ENCODE peak calls at places on chromosomes 7 and 10, in seven cellular contexts. One of them, this sample, is unnamed.

GRCh38 chr10:111539246-111539645 is 462.4 kb downstream of the ADRA2A start:
- DNase-seq in activated effector memory CD4-positive, alpha-beta T cell treated with Interleukin-2 at 50 U/mL for 16 hours: no peak
- DNase-seq in adipocyte: no peak
- DNase-seq in activated CD8-positive, alpha-beta memory T cell treated with anti-CD3 and anti-CD28 coated beads for 4 hours: no peak
- DNase-seq in C1 segment of cervical spinal cord: no peak
- DNase-seq in HTR-8/SVneo: no peak
- DNase-seq in stimulated activated CD4-positive, alpha-beta T cell treated with anti-CD3 and anti-CD28 coated beads, Interleukin-1b, Interleukin-23, amount 100 ng/mL, for 48 hours: no peak
- DNase-seq in this sample: no peak

GRCh38 chr10:86349474-86349873 is 17.1 kb downstream of the GRID1 start:
- DNase-seq in HTR-8/SVneo: peak
- DNase-seq in activated effector memory CD4-positive, alpha-beta T cell treated with Interleukin-2 at 50 U/mL for 16 hours: no peak
- DNase-seq in C1 segment of cervical spinal cord: no peak
- DNase-seq in activated CD8-positive, alpha-beta memory T cell treated with anti-CD3 and anti-CD28 coated beads for 4 hours: no peak
- DNase-seq in stimulated activated CD4-positive, alpha-beta T cell treated with anti-CD3 and anti-CD28 coated beads, Interleukin-1b, Interleukin-23, amount 100 ng/mL, for 48 hours: no peak
- DNase-seq in adipocyte: no peak
- DNase-seq in this sample: peak

GRCh38 chr10:17216217-17216900 is 11.7 kb upstream of the VIM start:
- DNase-seq in activated effector memory CD4-positive, alpha-beta T cell treated with Interleukin-2 at 50 U/mL for 16 hours: no peak
- DNase-seq in C1 segment of cervical spinal cord: no peak
- DNase-seq in adipocyte: peak
- DNase-seq in activated CD8-positive, alpha-beta memory T cell treated with anti-CD3 and anti-CD28 coated beads for 4 hours: no peak
- DNase-seq in stimulated activated CD4-positive, alpha-beta T cell treated with anti-CD3 and anti-CD28 coated beads, Interleukin-1b, Interleukin-23, amount 100 ng/mL, for 48 hours: peak
- DNase-seq in HTR-8/SVneo: peak
- DNase-seq in this sample: peak

GRCh38 chr10:131638049-131638448 is 262.8 kb upstream of the PPP2R2D start:
- DNase-seq in activated CD8-positive, alpha-beta memory T cell treated with anti-CD3 and anti-CD28 coated beads for 4 hours: no peak
- DNase-seq in C1 segment of cervical spinal cord: no peak
- DNase-seq in adipocyte: no peak
- DNase-seq in HTR-8/SVneo: no peak
- DNase-seq in activated effector memory CD4-positive, alpha-beta T cell treated with Interleukin-2 at 50 U/mL for 16 hours: no peak
- DNase-seq in stimulated activated CD4-positive, alpha-beta T cell treated with anti-CD3 and anti-CD28 coated beads, Interleukin-1b, Interleukin-23, amount 100 ng/mL, for 48 hours: no peak
- DNase-seq in this sample: no peak

GRCh38 chr10:17029581-17030271 is 99.9 kb downstream of the CUBN start:
- DNase-seq in activated effector memory CD4-positive, alpha-beta T cell treated with Interleukin-2 at 50 U/mL for 16 hours: peak
- DNase-seq in adipocyte: peak
- DNase-seq in stimulated activated CD4-positive, alpha-beta T cell treated with anti-CD3 and anti-CD28 coated beads, Interleukin-1b, Interleukin-23, amount 100 ng/mL, for 48 hours: peak
- DNase-seq in C1 segment of cervical spinal cord: no peak
- DNase-seq in HTR-8/SVneo: peak
- DNase-seq in activated CD8-positive, alpha-beta memory T cell treated with anti-CD3 and anti-CD28 coated beads for 4 hours: peak
- DNase-seq in this sample: peak

GRCh38 chr7:85232068-85232467 is 45.2 kb upstream of the SEMA3D start:
- DNase-seq in C1 segment of cervical spinal cord: no peak
- DNase-seq in adipocyte: no peak
- DNase-seq in activated CD8-positive, alpha-beta memory T cell treated with anti-CD3 and anti-CD28 coated beads for 4 hours: no peak
- DNase-seq in activated effector memory CD4-positive, alpha-beta T cell treated with Interleukin-2 at 50 U/mL for 16 hours: no peak
- DNase-seq in stimulated activated CD4-positive, alpha-beta T cell treated with anti-CD3 and anti-CD28 coated beads, Interleukin-1b, Interleukin-23, amount 100 ng/mL, for 48 hours: no peak
- DNase-seq in HTR-8/SVneo: no peak
- DNase-seq in this sample: no peak

GRCh38 chr10:36493511-36493880 is 631.9 kb upstream of the ANKRD30A start:
- DNase-seq in stimulated activated CD4-positive, alpha-beta T cell treated with anti-CD3 and anti-CD28 coated beads, Interleukin-1b, Interleukin-23, amount 100 ng/mL, for 48 hours: no peak
- DNase-seq in activated effector memory CD4-positive, alpha-beta T cell treated with Interleukin-2 at 50 U/mL for 16 hours: no peak
- DNase-seq in activated CD8-positive, alpha-beta memory T cell treated with anti-CD3 and anti-CD28 coated beads for 4 hours: no peak
- DNase-seq in HTR-8/SVneo: peak
- DNase-seq in adipocyte: peak
- DNase-seq in C1 segment of cervical spinal cord: no peak
- DNase-seq in this sample: no peak

GRCh38 chr7:88169717-88170320 is 50.0 kb downstream of the SRI start:
- DNase-seq in adipocyte: peak
- DNase-seq in C1 segment of cervical spinal cord: no peak
- DNase-seq in stimulated activated CD4-positive, alpha-beta T cell treated with anti-CD3 and anti-CD28 coated beads, Interleukin-1b, Interleukin-23, amount 100 ng/mL, for 48 hours: no peak
- DNase-seq in HTR-8/SVneo: no peak
- DNase-seq in activated effector memory CD4-positive, alpha-beta T cell treated with Interleukin-2 at 50 U/mL for 16 hours: no peak
- DNase-seq in activated CD8-positive, alpha-beta memory T cell treated with anti-CD3 and anti-CD28 coated beads for 4 hours: no peak
- DNase-seq in this sample: peak

GRCh38 chr7:92586403-92586802 is 3.8 kb downstream of the FAM133B start:
- DNase-seq in activated CD8-positive, alpha-beta memory T cell treated with anti-CD3 and anti-CD28 coated beads for 4 hours: no peak
- DNase-seq in adipocyte: peak
- DNase-seq in HTR-8/SVneo: no peak
- DNase-seq in stimulated activated CD4-positive, alpha-beta T cell treated with anti-CD3 and anti-CD28 coated beads, Interleukin-1b, Interleukin-23, amount 100 ng/mL, for 48 hours: no peak
- DNase-seq in C1 segment of cervical spinal cord: no peak
- DNase-seq in activated effector memory CD4-positive, alpha-beta T cell treated with Interleukin-2 at 50 U/mL for 16 hours: no peak
- DNase-seq in this sample: peak

GRCh38 chr7:29435167-29435566 is 128.5 kb upstream of the PRR15 start:
- DNase-seq in adipocyte: no peak
- DNase-seq in activated effector memory CD4-positive, alpha-beta T cell treated with Interleukin-2 at 50 U/mL for 16 hours: no peak
- DNase-seq in activated CD8-positive, alpha-beta memory T cell treated with anti-CD3 and anti-CD28 coated beads for 4 hours: no peak
- DNase-seq in stimulated activated CD4-positive, alpha-beta T cell treated with anti-CD3 and anti-CD28 coated beads, Interleukin-1b, Interleukin-23, amount 100 ng/mL, for 48 hours: no peak
- DNase-seq in C1 segment of cervical spinal cord: no peak
- DNase-seq in HTR-8/SVneo: no peak
- DNase-seq in this sample: no peak

GRCh38 chr7:157389951-157390730 is 53.3 kb downstream of the DNAJB6 start:
- DNase-seq in activated CD8-positive, alpha-beta memory T cell treated with anti-CD3 and anti-CD28 coated beads for 4 hours: no peak
- DNase-seq in HTR-8/SVneo: no peak
- DNase-seq in adipocyte: peak
- DNase-seq in C1 segment of cervical spinal cord: no peak
- DNase-seq in activated effector memory CD4-positive, alpha-beta T cell treated with Interleukin-2 at 50 U/mL for 16 hours: peak
- DNase-seq in stimulated activated CD4-positive, alpha-beta T cell treated with anti-CD3 and anti-CD28 coated beads, Interleukin-1b, Interleukin-23, amount 100 ng/mL, for 48 hours: no peak
- DNase-seq in this sample: peak

GRCh38 chr10:110919971-110920881 is 822 bp downstream of the SHOC2 start:
- DNase-seq in activated effector memory CD4-positive, alpha-beta T cell treated with Interleukin-2 at 50 U/mL for 16 hours: no peak
- DNase-seq in HTR-8/SVneo: no peak
- DNase-seq in adipocyte: peak
- DNase-seq in stimulated activated CD4-positive, alpha-beta T cell treated with anti-CD3 and anti-CD28 coated beads, Interleukin-1b, Interleukin-23, amount 100 ng/mL, for 48 hours: peak
- DNase-seq in activated CD8-positive, alpha-beta memory T cell treated with anti-CD3 and anti-CD28 coated beads for 4 hours: no peak
- DNase-seq in C1 segment of cervical spinal cord: peak
- DNase-seq in this sample: peak

GRCh38 chr10:84820121-84820520 is 491.7 kb downstream of the CCSER2 start:
- DNase-seq in activated effector memory CD4-positive, alpha-beta T cell treated with Interleukin-2 at 50 U/mL for 16 hours: no peak
- DNase-seq in C1 segment of cervical spinal cord: no peak
- DNase-seq in adipocyte: peak
- DNase-seq in stimulated activated CD4-positive, alpha-beta T cell treated with anti-CD3 and anti-CD28 coated beads, Interleukin-1b, Interleukin-23, amount 100 ng/mL, for 48 hours: no peak
- DNase-seq in HTR-8/SVneo: no peak
- DNase-seq in activated CD8-positive, alpha-beta memory T cell treated with anti-CD3 and anti-CD28 coated beads for 4 hours: no peak
- DNase-seq in this sample: peak

GRCh38 chr7:124084024-124084423 is 51.2 kb upstream of the TMEM229A start:
- DNase-seq in activated effector memory CD4-positive, alpha-beta T cell treated with Interleukin-2 at 50 U/mL for 16 hours: no peak
- DNase-seq in adipocyte: no peak
- DNase-seq in C1 segment of cervical spinal cord: no peak
- DNase-seq in activated CD8-positive, alpha-beta memory T cell treated with anti-CD3 and anti-CD28 coated beads for 4 hours: no peak
- DNase-seq in stimulated activated CD4-positive, alpha-beta T cell treated with anti-CD3 and anti-CD28 coated beads, Interleukin-1b, Interleukin-23, amount 100 ng/mL, for 48 hours: no peak
- DNase-seq in HTR-8/SVneo: no peak
- DNase-seq in this sample: no peak

GRCh38 chr7:107964510-107964909 is 38.5 kb downstream of the LAMB1 start:
- DNase-seq in adipocyte: no peak
- DNase-seq in C1 segment of cervical spinal cord: no peak
- DNase-seq in stimulated activated CD4-positive, alpha-beta T cell treated with anti-CD3 and anti-CD28 coated beads, Interleukin-1b, Interleukin-23, amount 100 ng/mL, for 48 hours: no peak
- DNase-seq in activated CD8-positive, alpha-beta memory T cell treated with anti-CD3 and anti-CD28 coated beads for 4 hours: no peak
- DNase-seq in activated effector memory CD4-positive, alpha-beta T cell treated with Interleukin-2 at 50 U/mL for 16 hours: no peak
- DNase-seq in HTR-8/SVneo: no peak
- DNase-seq in this sample: no peak

GRCh38 chr10:52322941-52323340 is 8.9 kb downstream of the DKK1 start:
- DNase-seq in activated CD8-positive, alpha-beta memory T cell treated with anti-CD3 and anti-CD28 coated beads for 4 hours: no peak
- DNase-seq in HTR-8/SVneo: no peak
- DNase-seq in stimulated activated CD4-positive, alpha-beta T cell treated with anti-CD3 and anti-CD28 coated beads, Interleukin-1b, Interleukin-23, amount 100 ng/mL, for 48 hours: no peak
- DNase-seq in C1 segment of cervical spinal cord: no peak
- DNase-seq in activated effector memory CD4-positive, alpha-beta T cell treated with Interleukin-2 at 50 U/mL for 16 hours: no peak
- DNase-seq in adipocyte: no peak
- DNase-seq in this sample: no peak

GRCh38 chr10:6580279-6581029 is 378 bp upstream of the PRKCQ start:
- DNase-seq in activated CD8-positive, alpha-beta memory T cell treated with anti-CD3 and anti-CD28 coated beads for 4 hours: peak
- DNase-seq in C1 segment of cervical spinal cord: peak
- DNase-seq in activated effector memory CD4-positive, alpha-beta T cell treated with Interleukin-2 at 50 U/mL for 16 hours: peak
- DNase-seq in stimulated activated CD4-positive, alpha-beta T cell treated with anti-CD3 and anti-CD28 coated beads, Interleukin-1b, Interleukin-23, amount 100 ng/mL, for 48 hours: peak
- DNase-seq in HTR-8/SVneo: peak
- DNase-seq in adipocyte: peak
- DNase-seq in this sample: peak

GRCh38 chr7:514651-515598 is 4.7 kb downstream of the PDGFA start:
- DNase-seq in HTR-8/SVneo: no peak
- DNase-seq in activated CD8-positive, alpha-beta memory T cell treated with anti-CD3 and anti-CD28 coated beads for 4 hours: no peak
- DNase-seq in C1 segment of cervical spinal cord: peak
- DNase-seq in activated effector memory CD4-positive, alpha-beta T cell treated with Interleukin-2 at 50 U/mL for 16 hours: no peak
- DNase-seq in stimulated activated CD4-positive, alpha-beta T cell treated with anti-CD3 and anti-CD28 coated beads, Interleukin-1b, Interleukin-23, amount 100 ng/mL, for 48 hours: no peak
- DNase-seq in adipocyte: no peak
- DNase-seq in this sample: no peak

GRCh38 chr7:30038182-30038980 is 10.2 kb downstream of the PLEKHA8 start:
- DNase-seq in C1 segment of cervical spinal cord: no peak
- DNase-seq in activated CD8-positive, alpha-beta memory T cell treated with anti-CD3 and anti-CD28 coated beads for 4 hours: no peak
- DNase-seq in activated effector memory CD4-positive, alpha-beta T cell treated with Interleukin-2 at 50 U/mL for 16 hours: no peak
- DNase-seq in HTR-8/SVneo: no peak
- DNase-seq in adipocyte: peak
- DNase-seq in stimulated activated CD4-positive, alpha-beta T cell treated with anti-CD3 and anti-CD28 coated beads, Interleukin-1b, Interleukin-23, amount 100 ng/mL, for 48 hours: no peak
- DNase-seq in this sample: no peak

GRCh38 chr7:117119192-117119924 is 166.1 kb downstream of the ST7 start:
- DNase-seq in activated CD8-positive, alpha-beta memory T cell treated with anti-CD3 and anti-CD28 coated beads for 4 hours: peak
- DNase-seq in activated effector memory CD4-positive, alpha-beta T cell treated with Interleukin-2 at 50 U/mL for 16 hours: peak
- DNase-seq in HTR-8/SVneo: no peak
- DNase-seq in C1 segment of cervical spinal cord: peak
- DNase-seq in adipocyte: peak
- DNase-seq in stimulated activated CD4-positive, alpha-beta T cell treated with anti-CD3 and anti-CD28 coated beads, Interleukin-1b, Interleukin-23, amount 100 ng/mL, for 48 hours: peak
- DNase-seq in this sample: peak

GRCh38 chr10:128077155-128077875 is 48.9 kb downstream of the MKI67 start:
- DNase-seq in activated effector memory CD4-positive, alpha-beta T cell treated with Interleukin-2 at 50 U/mL for 16 hours: no peak
- DNase-seq in C1 segment of cervical spinal cord: no peak
- DNase-seq in adipocyte: no peak
- DNase-seq in stimulated activated CD4-positive, alpha-beta T cell treated with anti-CD3 and anti-CD28 coated beads, Interleukin-1b, Interleukin-23, amount 100 ng/mL, for 48 hours: no peak
- DNase-seq in activated CD8-positive, alpha-beta memory T cell treated with anti-CD3 and anti-CD28 coated beads for 4 hours: no peak
- DNase-seq in HTR-8/SVneo: no peak
- DNase-seq in this sample: no peak

GRCh38 chr7:155428171-155428834 is 29.6 kb upstream of the EN2 start:
- DNase-seq in activated effector memory CD4-positive, alpha-beta T cell treated with Interleukin-2 at 50 U/mL for 16 hours: no peak
- DNase-seq in adipocyte: no peak
- DNase-seq in C1 segment of cervical spinal cord: no peak
- DNase-seq in activated CD8-positive, alpha-beta memory T cell treated with anti-CD3 and anti-CD28 coated beads for 4 hours: no peak
- DNase-seq in HTR-8/SVneo: no peak
- DNase-seq in stimulated activated CD4-positive, alpha-beta T cell treated with anti-CD3 and anti-CD28 coated beads, Interleukin-1b, Interleukin-23, amount 100 ng/mL, for 48 hours: no peak
- DNase-seq in this sample: no peak

GRCh38 chr10:59906417-59907202 is at the start of gene CCDC6:
- DNase-seq in C1 segment of cervical spinal cord: peak
- DNase-seq in HTR-8/SVneo: peak
- DNase-seq in activated effector memory CD4-positive, alpha-beta T cell treated with Interleukin-2 at 50 U/mL for 16 hours: peak
- DNase-seq in adipocyte: peak
- DNase-seq in activated CD8-positive, alpha-beta memory T cell treated with anti-CD3 and anti-CD28 coated beads for 4 hours: peak
- DNase-seq in stimulated activated CD4-positive, alpha-beta T cell treated with anti-CD3 and anti-CD28 coated beads, Interleukin-1b, Interleukin-23, amount 100 ng/mL, for 48 hours: peak
- DNase-seq in this sample: peak